ENCODE peak calls at places on chromosomes 3 and 15, in eight cellular contexts. M, Q, A, U, Z, F, E and H are unnamed samples.

GRCh38 chr15:74793135-74794028 is 11.5 kb downstream of the CSK start:
- DNase-seq in Q (no peak), M (peak), A (no peak), U (peak), F (no peak), Z (peak), E (no peak), H (peak)

GRCh38 chr15:100987143-100987542 is 68.0 kb downstream of the LRRK1 start:
- DNase-seq in M (no peak), A (no peak), E (peak), F (no peak), U (peak), Z (no peak), Q (no peak), H (no peak)

GRCh38 chr3:5192568-5193319 is 5.2 kb downstream of the EDEM1 start:
- DNase-seq in Q (no peak), A (no peak), U (no peak), E (no peak), F (no peak), Z (no peak), M (no peak), H (no peak)

GRCh38 chr3:184630861-184631260 is 69.3 kb downstream of the EPHB3 start:
- DNase-seq in E (no peak), Z (no peak), U (no peak), A (no peak), M (no peak), Q (no peak), F (no peak), H (no peak)

GRCh38 chr3:126155280-126155640 is 25.1 kb downstream of the ALDH1L1 start:
- DNase-seq in Z (no peak), A (no peak), E (no peak), Q (no peak), M (no peak), F (no peak), U (no peak), H (no peak)

GRCh38 chr3:156373095-156373494 is 181.8 kb downstream of the SSR3 start:
- DNase-seq in M (no peak), F (no peak), U (no peak), A (no peak), E (no peak), Z (no peak), Q (no peak), H (no peak)

GRCh38 chr3:101521251-101521701 is 8.3 kb upstream of the SENP7 start:
- DNase-seq in F (no peak), Z (no peak), U (no peak), E (no peak), A (no peak), Q (no peak), M (peak), H (no peak)

GRCh38 chr15:68982002-68982401 is 32.5 kb upstream of the NOX5 start:
- DNase-seq in F (no peak), Z (no peak), U (no peak), E (no peak), Q (no peak), M (no peak), A (no peak), H (no peak)

GRCh38 chr3:188491276-188491687 is 337.3 kb downstream of the LPP start:
- DNase-seq in M (no peak), Q (peak), U (no peak), E (peak), Z (peak), F (no peak), A (peak), H (no peak)

GRCh38 chr3:137385922-137386321 is 378.2 kb upstream of the SOX14 start:
- DNase-seq in Q (no peak), Z (no peak), M (no peak), E (no peak), U (no peak), F (no peak), A (no peak), H (no peak)

GRCh38 chr3:67610458-67610857 is 44.0 kb downstream of the SUCLG2 start:
- DNase-seq in A (no peak), M (no peak), U (peak), F (no peak), Q (peak), Z (peak), E (peak), H (no peak)